ENCODE peak calls at places on chromosome 7, in four cellular contexts. N is H1, S is SK-N-SH, Z is K562. F is an unnamed sample.

GRCh38 chr7:77537595-77538185 is 595 bp downstream of the PTPN12 start:
- DNase-seq in Z (peak), N (no peak), S (peak), F (no peak)

GRCh38 chr7:138125598-138126111 is 49.4 kb downstream of the AKR1D1 start:
- DNase-seq in N (no peak), S (no peak), Z (no peak), F (peak)

GRCh38 chr7:4436361-4436899 is 245.7 kb upstream of the FOXK1 start:
- DNase-seq in N (no peak), S (no peak), Z (no peak), F (no peak)

GRCh38 chr7:25864943-25865633 is 286.9 kb upstream of the NFE2L3 start:
- DNase-seq in Z (no peak), N (no peak), S (no peak), F (no peak)

GRCh38 chr7:146647444-146647843 is 530.8 kb downstream of the CNTNAP2 start:
- DNase-seq in N (no peak), Z (no peak), S (no peak), F (no peak)

GRCh38 chr7:65840446-65840845 is 32.4 kb upstream of the VKORC1L1 start:
- DNase-seq in Z (no peak), S (no peak), N (no peak), F (peak)

GRCh38 chr7:68488366-68489060 is 1109.8 kb upstream of the AUTS2 start:
- DNase-seq in N (no peak), Z (no peak), S (peak), F (no peak)

GRCh38 chr7:22969010-22969431 is 44.9 kb downstream of the HYCC1 start:
- DNase-seq in S (no peak), N (no peak), Z (no peak), F (no peak)

GRCh38 chr7:109377076-109377884 is 807.6 kb downstream of the DNAJB9 start:
- DNase-seq in Z (no peak), S (no peak), N (no peak), F (no peak)

GRCh38 chr7:18770154-18770807 is 274.7 kb downstream of the HDAC9 start:
- DNase-seq in S (no peak), N (no peak), Z (no peak), F (no peak)
- TF ChIP-seq NRF1 in S (no peak), N (no peak), Z (no peak), F (no peak)

DNA sequence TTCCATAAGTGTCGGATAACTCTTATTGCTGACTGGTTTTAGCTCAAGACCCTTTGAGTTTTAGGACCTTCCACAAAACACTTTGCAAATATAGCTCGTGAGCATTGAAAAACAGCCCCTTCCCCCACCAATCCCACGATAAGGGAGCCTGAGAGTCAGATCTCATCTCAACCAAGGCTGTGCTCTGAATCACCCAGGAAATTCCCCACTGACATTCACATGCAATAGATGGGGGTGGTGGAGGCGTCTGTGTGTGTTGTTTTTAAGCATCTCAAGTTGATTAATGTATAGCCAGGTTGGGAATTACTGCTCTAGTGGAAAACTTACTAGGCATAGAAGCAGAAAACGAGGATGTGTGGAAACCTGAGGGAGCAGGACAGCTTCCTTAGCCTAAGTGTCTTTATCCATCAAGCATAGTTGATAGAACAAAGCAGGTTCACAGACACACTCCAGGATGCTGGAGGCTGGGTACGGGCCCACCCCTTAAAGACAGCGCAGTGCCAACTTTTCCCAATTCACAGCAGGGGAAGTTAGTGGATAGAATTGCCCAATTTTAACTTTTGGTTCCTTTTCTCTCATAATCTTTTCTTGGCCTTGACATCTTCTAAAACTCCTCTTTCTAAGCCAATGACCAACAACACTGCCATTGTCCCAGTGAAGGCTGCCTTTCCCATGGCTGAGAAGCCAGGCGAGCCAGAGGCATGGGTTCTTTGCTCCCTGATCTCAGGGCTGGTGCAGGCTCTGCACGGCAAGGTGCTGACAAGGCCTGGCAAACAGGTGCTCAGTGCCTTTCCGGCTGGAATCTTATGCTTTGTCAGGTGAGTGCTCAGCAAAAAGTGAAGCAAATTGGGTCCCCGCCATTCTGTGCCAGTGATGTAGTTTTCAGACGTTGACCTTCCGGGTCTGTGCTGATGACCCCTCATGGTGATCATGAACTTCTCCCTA is 98.5 kb upstream of the INSIG1 start:
- DNase-seq in N (no peak), S (no peak), Z (no peak), F (no peak)
- TF ChIP-seq NRF1 in N (no peak), S (no peak), Z (no peak), F (no peak)

GRCh38 chr7:149195180-149196150 is at the start of gene ZNF282:
- DNase-seq in Z (peak), N (peak), S (peak), F (peak)

GRCh38 chr7:149196151-149196704 is 882 bp downstream of the ZNF282 start:
- DNase-seq in Z (peak), S (peak), N (no peak), F (no peak)

GRCh38 chr7:149197675-149198074 is 2.3 kb downstream of the ZNF282 start:
- DNase-seq in S (no peak), N (no peak), Z (no peak), F (no peak)

GRCh38 chr7:149198161-149198816 is 2.9 kb downstream of the ZNF282 start:
- DNase-seq in Z (no peak), S (no peak), N (no peak), F (no peak)

DNA sequence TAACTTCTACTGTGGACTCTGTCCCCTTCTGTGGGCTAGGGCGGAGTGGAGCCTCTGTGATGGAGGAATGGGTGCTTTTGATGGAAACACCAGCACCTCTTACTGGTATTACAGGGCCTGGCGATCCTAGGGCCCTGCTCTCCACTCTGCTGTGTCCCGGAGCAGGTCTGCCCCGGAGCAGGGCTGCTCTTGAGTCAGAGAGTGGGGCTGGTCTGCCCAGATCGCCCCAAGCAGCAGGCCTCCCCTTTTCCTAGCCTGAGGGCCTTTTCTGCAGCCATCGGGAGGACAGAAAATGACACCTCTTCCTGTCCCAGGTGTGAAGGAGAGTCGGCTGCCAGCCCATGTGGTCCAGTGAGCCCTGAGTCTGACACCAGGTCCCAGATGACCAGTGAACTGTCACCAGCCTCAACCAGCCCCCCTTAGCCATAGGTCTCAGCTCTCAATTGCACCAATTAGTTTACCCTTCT is 1.4 kb downstream of the ZNF282 start:
- DNase-seq in N (no peak), Z (no peak), S (peak), F (no peak)
- TF ChIP-seq NRF1 in N (no peak), Z (no peak), S (no peak), F (no peak)

GRCh38 chr7:101816499-101817030 is 861 bp upstream of the CUX1 start:
- DNase-seq in S (peak), Z (peak), N (no peak), F (no peak)
- TF ChIP-seq NRF1 in S (no peak), Z (no peak), N (no peak), F (no peak)

DNA sequence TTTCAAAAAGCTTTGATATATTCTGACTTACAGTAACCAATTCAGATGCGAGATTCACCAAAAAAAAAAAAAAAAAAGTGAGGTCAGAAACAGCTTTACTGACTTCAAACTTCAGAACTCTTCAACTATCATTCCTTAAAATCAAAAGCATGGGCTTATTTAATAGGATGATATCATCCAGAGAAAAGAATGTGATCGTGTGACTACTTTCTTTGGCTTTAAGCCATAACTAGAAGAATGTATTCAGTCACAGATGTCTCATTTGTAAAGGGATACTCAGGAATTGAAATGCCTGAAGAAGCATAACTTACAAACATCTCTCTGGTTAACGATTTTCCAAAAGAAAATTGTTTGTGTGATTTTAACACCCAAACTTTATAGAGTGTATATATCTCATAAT is 11.5 kb downstream of the TPK1 start:
- DNase-seq in Z (no peak), S (no peak), N (no peak), F (no peak)
- TF ChIP-seq NRF1 in Z (no peak), S (no peak), N (no peak), F (no peak)

GRCh38 chr7:6446977-6447588 is 671 bp downstream of the DAGLB start:
- DNase-seq in Z (no peak), N (no peak), S (peak), F (no peak)
- TF ChIP-seq NRF1 in Z (no peak), N (no peak), S (no peak), F (no peak)

GRCh38 chr7:32673275-32673983 is 178.1 kb downstream of the AVL9 start:
- DNase-seq in S (no peak), N (no peak), Z (no peak), F (no peak)

DNA sequence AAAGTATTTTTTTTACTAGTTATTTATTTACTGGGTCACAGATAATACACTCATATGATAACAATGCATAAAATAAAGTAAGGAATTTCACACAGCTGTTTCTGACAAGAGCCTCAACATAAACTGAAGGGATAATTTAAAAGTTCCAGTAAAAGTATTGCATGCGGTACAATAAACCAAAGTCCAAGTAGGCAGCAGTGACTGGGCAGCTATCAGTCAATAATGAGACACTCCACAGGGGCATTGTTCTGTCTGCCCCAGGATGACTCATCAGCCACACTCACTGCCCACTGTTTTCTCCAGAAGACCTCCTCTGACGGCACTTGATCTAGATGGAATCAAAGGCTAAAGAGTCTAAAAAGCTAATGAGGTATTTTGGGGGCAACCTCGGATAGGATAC is 174.8 kb downstream of the AVL9 start:
- DNase-seq in Z (peak), N (no peak), S (no peak), F (no peak)
- TF ChIP-seq NRF1 in Z (no peak), N (no peak), S (no peak), F (no peak)

F was measured in GM12878.